ENCODE peak calls at places on chromosome 11, in ten cellular contexts. W is A549, S is upper lobe of right lung, I is SK-N-SH, Q is brain microvascular endothelial cell, L is uterus, Y is thoracic aorta, M is stomach, F is ovary, N is spleen. D is an unnamed sample.

GRCh38 chr11:32213223-32213622 is 122.3 kb downstream of the RCN1 start:
- DNase-seq in Q (peak), F (no peak), M (no peak), I (no peak), Y (no peak), N (no peak), W (no peak), L (no peak), S (no peak), D (peak)

GRCh38 chr11:75820636-75821035 is 5.6 kb downstream of the UVRAG start:
- DNase-seq in Y (no peak), I (no peak), S (no peak), L (no peak), F (no peak), N (no peak), M (no peak), W (no peak), Q (peak), D (no peak)

GRCh38 chr11:79043726-79044125 is 397.1 kb downstream of the TENM4 start:
- DNase-seq in F (no peak), Y (no peak), Q (no peak), N (no peak), S (no peak), L (no peak), M (no peak), W (no peak), I (no peak), D (no peak)

GRCh38 chr11:10730151-10730550 is 20.9 kb upstream of the CTR9 start:
- DNase-seq in M (no peak), N (no peak), L (no peak), S (no peak), Q (no peak), F (no peak), I (no peak), Y (no peak), W (no peak), D (no peak)

GRCh38 chr11:77311701-77312100 is 10.2 kb upstream of the GDPD4 start:
- DNase-seq in W (no peak), S (no peak), L (no peak), N (no peak), I (no peak), Q (no peak), F (no peak), M (no peak), Y (no peak), D (no peak)

GRCh38 chr11:96012086-96012824 is 88.3 kb upstream of the MTMR2 start:
- DNase-seq in N (peak), Q (peak), Y (no peak), L (peak), M (no peak), S (no peak), F (no peak), I (peak), W (peak), D (no peak)

GRCh38 chr11:84969103-84969502 is 658.0 kb downstream of the DLG2 start:
- DNase-seq in N (no peak), M (no peak), L (no peak), S (no peak), F (no peak), W (no peak), I (no peak), Q (peak), Y (no peak), D (no peak)

GRCh38 chr11:58444285-58444684 is 2.2 kb upstream of the OR5B12 start:
- DNase-seq in F (no peak), Y (no peak), S (no peak), Q (no peak), M (no peak), L (no peak), I (no peak), N (no peak), W (no peak), D (no peak)

GRCh38 chr11:117179048-117179999 is 781 bp downstream of the SIDT2 start:
- DNase-seq in M (peak), Q (no peak), N (peak), L (no peak), S (peak), F (peak), Y (no peak), W (peak), I (no peak), D (no peak)

GRCh38 chr11:86687083-86687799 is 14.8 kb upstream of the ME3 start:
- DNase-seq in F (no peak), S (no peak), M (no peak), Y (no peak), W (no peak), I (no peak), N (no peak), Q (no peak), L (no peak), D (no peak)

GRCh38 chr11:129770993-129771392 is 44.7 kb upstream of the TMEM45B start:
- DNase-seq in Q (no peak), I (no peak), N (no peak), F (no peak), S (no peak), L (no peak), Y (no peak), W (no peak), M (no peak), D (no peak)

GRCh38 chr11:93908689-93909088 is 58.3 kb upstream of the VSTM5 start:
- DNase-seq in N (no peak), L (no peak), Y (no peak), I (no peak), W (no peak), F (no peak), M (no peak), Q (peak), S (no peak), D (peak)

GRCh38 chr11:129976371-129976770 is 26.3 kb downstream of the PRDM10 start:
- DNase-seq in W (no peak), F (no peak), M (no peak), S (no peak), N (no peak), I (no peak), Y (no peak), L (no peak), Q (no peak), D (no peak)

GRCh38 chr11:128942272-128942612 is 429 bp downstream of the TP53AIP1 start:
- DNase-seq in W (no peak), Q (no peak), F (no peak), L (no peak), S (no peak), Y (no peak), N (no peak), I (no peak), M (no peak), D (no peak)

GRCh38 chr11:276219-276618 is 2.0 kb upstream of the NLRP6 start:
- DNase-seq in F (no peak), Y (no peak), Q (no peak), L (no peak), N (no peak), W (no peak), M (no peak), S (no peak), I (no peak), D (no peak)

GRCh38 chr11:92269021-92269420 is 44.4 kb downstream of the FAT3 start:
- DNase-seq in Q (peak), W (peak), Y (no peak), N (no peak), I (no peak), F (no peak), S (no peak), L (no peak), M (no peak), D (peak)

GRCh38 chr11:23959466-23959865 is 537.4 kb upstream of the LUZP2 start:
- DNase-seq in N (no peak), W (no peak), I (no peak), M (no peak), S (no peak), F (no peak), Y (no peak), L (no peak), Q (no peak), D (no peak)

GRCh38 chr11:128467610-128468041 is 119.7 kb downstream of the ETS1 start:
- DNase-seq in Y (peak), S (no peak), W (peak), I (no peak), L (peak), M (no peak), N (no peak), F (no peak), Q (peak), D (peak)

DNA sequence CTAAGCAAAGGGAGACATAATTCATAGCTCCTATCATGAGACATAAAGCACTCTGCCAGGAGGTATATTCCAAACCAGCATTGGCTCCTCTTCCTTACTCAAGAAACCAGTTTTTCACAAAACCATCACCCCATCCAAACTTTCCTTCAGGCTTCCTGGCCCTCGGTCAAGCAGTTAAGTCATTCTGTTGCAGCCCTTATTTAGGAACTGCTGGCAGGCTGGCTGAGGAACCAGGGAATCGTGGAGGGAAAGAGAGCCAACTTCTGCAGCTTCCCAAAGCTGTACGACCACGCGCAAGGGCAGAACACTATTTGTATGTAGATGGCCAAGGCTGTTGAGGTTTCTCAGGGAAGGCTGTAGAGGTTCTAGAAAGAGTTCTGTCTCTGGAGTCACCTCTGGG is 669 bp downstream of the IFT46 start:
- DNase-seq in I (no peak), S (no peak), N (no peak), M (no peak), W (no peak), L (peak), F (no peak), Q (no peak), Y (peak), D (no peak)
- H3K27ac ChIP-seq in I (no peak), S (no peak), N (peak), M (peak), W (no peak), L (peak), F (no peak), Q (no peak), Y (peak), D (no peak)

GRCh38 chr11:3808846-3809623 is 675 bp downstream of the PGAP2 start:
- DNase-seq in L (no peak), N (no peak), S (no peak), Q (no peak), M (peak), I (peak), F (no peak), W (peak), Y (no peak), D (no peak)
- TF ChIP-seq CTCF in L (no peak), N (peak), S (peak), Q (peak), M (no peak), I (peak), F (no peak), W (peak), Y (no peak), D (peak)

GRCh38 chr11:2305140-2305861 is 3.5 kb downstream of the TSPAN32 start:
- DNase-seq in W (peak), I (peak), Q (peak), N (peak), S (peak), Y (peak), F (peak), M (peak), L (peak), D (no peak)

GRCh38 chr11:2308713-2309112 is 6.9 kb downstream of the TSPAN32 start:
- DNase-seq in F (no peak), Y (no peak), S (no peak), Q (no peak), M (no peak), L (no peak), N (peak), I (no peak), W (no peak), D (no peak)

GRCh38 chr11:2305862-2306823 is 4.3 kb downstream of the TSPAN32 start:
- DNase-seq in F (peak), Q (no peak), W (no peak), Y (no peak), I (peak), L (peak), N (peak), M (peak), S (peak), D (peak)

GRCh38 chr11:2307733-2308331 is 6.0 kb downstream of the TSPAN32 start:
- DNase-seq in F (no peak), M (no peak), Q (no peak), W (no peak), Y (no peak), L (no peak), I (no peak), S (no peak), N (peak), D (no peak)

DNA sequence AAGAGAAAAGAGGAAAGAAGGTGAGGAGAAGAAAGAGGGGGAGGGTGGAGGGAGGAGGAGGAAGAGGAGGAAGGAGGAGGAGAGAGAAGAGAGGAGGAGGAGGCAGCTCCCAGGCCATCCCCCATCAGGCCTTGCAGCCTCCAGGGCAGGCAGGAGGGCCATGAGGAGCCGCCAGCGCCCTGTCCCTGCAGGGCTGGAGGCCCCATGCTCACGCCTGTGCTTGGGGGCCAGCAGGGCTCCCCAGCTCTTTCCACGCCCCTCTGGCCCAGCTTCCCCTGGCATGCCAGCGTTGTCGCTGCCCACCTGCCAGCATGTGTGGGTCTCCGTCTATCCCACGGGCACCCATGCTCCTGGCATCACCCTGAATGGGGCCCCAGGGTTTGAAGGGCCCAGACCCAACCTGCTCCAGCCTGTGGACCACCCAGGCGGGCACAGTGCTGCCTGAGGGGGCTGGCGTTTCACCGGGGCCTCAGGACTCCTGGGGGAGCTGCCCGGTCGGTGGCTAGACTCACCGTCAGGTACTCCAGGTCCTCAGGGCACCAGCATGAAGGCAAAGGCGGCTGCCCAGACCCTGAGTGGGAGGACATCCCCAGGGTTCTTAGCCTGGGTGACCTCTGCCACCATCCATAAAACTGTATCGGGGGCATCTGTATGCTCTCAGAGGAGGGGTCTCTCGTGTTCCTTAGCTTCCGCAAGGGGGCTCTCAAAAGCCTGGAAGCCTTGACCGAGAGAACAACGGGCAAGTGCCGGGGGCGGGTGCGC is 5.3 kb downstream of the TSPAN32 start:
- DNase-seq in M (no peak), F (peak), N (peak), I (peak), W (no peak), Y (no peak), S (peak), L (peak), Q (no peak), D (no peak)
- H3K27ac ChIP-seq in M (peak), F (peak), N (peak), I (peak), W (no peak), Y (peak), S (peak), L (peak), Q (no peak), D (no peak)

GRCh38 chr11:46181843-46182424 is 60.7 kb upstream of the PHF21A start:
- DNase-seq in S (no peak), M (no peak), Y (no peak), Q (no peak), W (no peak), I (no peak), L (no peak), F (no peak), N (no peak), D (no peak)
- TF ChIP-seq CTCF in S (no peak), M (no peak), Y (no peak), Q (no peak), W (no peak), I (no peak), L (no peak), F (no peak), N (no peak), D (no peak)

DNA sequence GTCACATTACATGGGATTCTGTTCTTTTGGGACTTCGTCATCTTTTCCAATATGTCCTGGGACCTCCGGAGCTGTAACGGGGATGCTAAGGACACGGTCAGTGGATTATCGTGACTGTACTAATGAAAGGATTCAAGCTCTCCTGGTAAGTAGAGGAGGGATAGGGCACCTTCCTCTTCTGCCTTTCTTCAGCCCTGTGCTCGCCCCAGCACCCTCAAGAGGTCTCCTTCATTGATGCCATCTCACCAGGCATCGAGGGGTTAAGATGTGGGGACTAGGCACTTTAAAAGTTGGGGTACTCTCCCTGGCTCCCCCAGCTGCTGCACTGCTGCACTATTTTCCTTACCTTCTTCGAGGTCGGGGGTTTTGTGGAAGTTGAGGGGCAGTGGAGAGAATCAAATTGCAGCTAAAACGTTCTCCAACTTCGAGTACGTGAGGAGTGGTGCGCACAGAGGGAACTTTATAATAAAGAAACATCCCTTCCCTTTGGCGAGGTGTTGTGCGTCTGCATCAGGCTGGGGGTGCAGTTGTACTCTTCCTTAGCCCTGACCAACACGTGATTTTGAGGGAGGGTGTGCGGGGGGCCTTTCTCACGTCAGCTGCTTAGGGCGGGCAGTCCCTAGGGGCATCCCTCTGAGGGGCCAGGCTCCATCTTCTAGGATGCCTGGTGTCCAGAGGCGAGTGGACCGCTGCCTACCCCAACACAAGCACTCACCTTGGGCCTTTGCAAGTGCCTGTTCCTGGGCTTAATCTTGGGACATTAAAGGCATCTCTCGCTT is 96.1 kb downstream of the GRAMD1B start:
- DNase-seq in W (no peak), L (no peak), Y (no peak), M (no peak), F (no peak), Q (no peak), S (no peak), N (no peak), I (no peak), D (no peak)
- H3K27ac ChIP-seq in W (no peak), L (no peak), Y (no peak), M (no peak), F (no peak), Q (no peak), S (no peak), N (no peak), I (no peak), D (no peak)

DNA sequence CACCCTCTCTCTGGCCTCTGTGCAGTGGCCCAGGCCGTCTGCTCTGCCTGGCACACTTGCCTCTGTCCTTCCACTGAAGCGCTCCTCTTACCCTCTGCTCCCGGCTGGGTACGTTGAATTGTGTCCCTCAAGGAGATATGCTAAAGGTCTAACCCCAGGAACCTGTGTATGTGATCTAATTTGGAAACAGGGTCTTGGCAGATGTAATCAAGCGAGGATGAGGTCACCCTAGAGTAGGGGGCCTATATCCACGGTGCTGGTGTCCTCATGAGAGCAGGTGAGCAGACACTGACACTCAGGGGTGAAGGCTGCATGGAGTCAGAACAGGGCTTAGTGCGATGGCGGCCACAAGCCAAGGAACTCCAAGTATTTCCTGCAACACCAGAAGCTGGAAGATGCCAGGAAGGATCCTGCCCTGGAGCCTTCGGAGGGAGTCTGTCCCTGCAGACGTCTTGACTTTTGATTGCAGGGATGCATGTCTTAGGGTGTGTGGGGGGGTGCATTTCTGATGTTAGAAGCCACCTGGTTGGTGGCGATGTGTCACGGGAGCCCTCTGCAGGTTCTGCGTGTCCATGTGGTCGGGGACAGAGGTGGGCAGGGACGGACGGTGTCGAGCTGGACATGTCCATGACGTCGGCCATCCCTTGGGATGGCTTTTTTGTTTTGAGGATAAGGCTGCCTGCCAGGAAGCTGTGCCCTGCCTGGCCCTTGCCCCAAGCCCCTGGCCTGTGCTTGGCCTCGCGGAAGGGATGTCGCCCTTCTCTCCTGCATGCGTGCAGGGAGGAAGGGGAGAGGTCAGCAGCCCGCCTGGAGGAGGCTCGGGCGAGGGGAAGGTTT is 68.6 kb downstream of the LRP5 start:
- DNase-seq in L (peak), N (no peak), M (no peak), S (no peak), I (no peak), Y (no peak), F (no peak), W (peak), Q (no peak), D (no peak)
- TF ChIP-seq CTCF in L (peak), N (no peak), M (no peak), S (no peak), I (no peak), Y (no peak), F (no peak), W (no peak), Q (no peak), D (no peak)

DNA sequence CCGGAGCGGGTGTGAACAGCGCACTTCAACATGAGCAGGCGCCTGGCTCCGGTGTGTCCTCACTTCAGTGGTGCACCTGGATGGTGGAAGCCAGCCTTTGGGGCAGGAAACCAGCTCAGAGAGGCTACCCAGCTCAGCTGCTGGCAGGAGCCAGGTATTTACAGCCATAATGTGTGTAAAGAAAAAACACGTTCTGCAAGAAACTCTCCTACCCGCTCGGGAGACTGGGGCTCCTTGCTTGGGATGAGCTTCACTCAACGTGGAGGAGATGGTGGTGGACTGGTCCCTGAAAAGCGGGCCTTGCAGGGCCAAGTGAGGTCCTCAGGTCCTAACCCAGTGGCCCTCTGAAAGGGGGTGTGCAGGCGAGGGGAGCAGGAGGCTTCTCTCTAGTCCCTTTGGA is 7.5 kb downstream of the MCAM start:
- DNase-seq in Y (no peak), F (no peak), W (no peak), M (no peak), S (no peak), I (no peak), L (no peak), N (no peak), Q (no peak), D (no peak)
- H3K27ac ChIP-seq in Y (peak), F (no peak), W (no peak), M (peak), S (no peak), I (no peak), L (no peak), N (no peak), Q (no peak), D (no peak)

GRCh38 chr11:13667245-13667644 is 1.2 kb upstream of the FAR1 start:
- DNase-seq in F (no peak), Y (no peak), L (no peak), W (no peak), M (no peak), N (no peak), I (no peak), S (no peak), Q (no peak), D (no peak)

GRCh38 chr11:13667795-13668101 is 720 bp upstream of the FAR1 start:
- DNase-seq in W (no peak), F (no peak), N (no peak), Q (no peak), Y (no peak), L (no peak), I (no peak), M (no peak), S (no peak), D (no peak)

GRCh38 chr11:13668957-13669521 is 571 bp downstream of the FAR1 start:
- DNase-seq in Y (peak), Q (no peak), I (no peak), M (peak), L (no peak), F (peak), N (peak), W (peak), S (peak), D (no peak)

GRCh38 chr11:13669544-13670488 is 1.3 kb downstream of the FAR1 start:
- DNase-seq in M (no peak), L (no peak), F (no peak), I (no peak), N (no peak), S (no peak), Y (no peak), W (no peak), Q (no peak), D (no peak)

GRCh38 chr11:13668102-13668956 is at the start of gene FAR1:
- DNase-seq in S (peak), Q (peak), F (peak), N (peak), L (peak), Y (peak), I (peak), W (peak), M (peak), D (peak)
- TF ChIP-seq CTCF in S (peak), Q (peak), F (peak), N (peak), L (peak), Y (peak), I (peak), W (peak), M (no peak), D (peak)

D was measured in AG04450.